ENCODE peak calls at places on chromosome 6, in ten cellular contexts. H is effector memory CD8-positive, alpha-beta T cell; J is fibroblast of villous mesenchyme; N is T1000; E is HS-5; Q is NCI-H82; S is CD4-positive, alpha-beta T cell; D is Kasumi-1; K is NCI-H1105 treated with DMSO at 0.1 percent for 48 hours; Y is HEK293T. T is an unnamed sample.

GRCh38 chr6:157150076-157150475 is 173.2 kb downstream of the TMEM242 start:
- DNase-seq in E (peak), K (no peak), H (no peak), Y (no peak), D (no peak), J (peak), N (peak), S (no peak), Q (no peak), T (no peak)

GRCh38 chr6:30231067-30231466 is 17.9 kb upstream of the TRIM26 start:
- DNase-seq in H (no peak), E (no peak), D (no peak), K (no peak), J (no peak), Y (no peak), S (no peak), N (no peak), Q (peak), T (no peak)

GRCh38 chr6:54802775-54803631 is 43.6 kb upstream of the FAM83B start:
- DNase-seq in K (no peak), E (peak), Y (no peak), J (peak), Q (no peak), S (no peak), D (peak), H (no peak), N (no peak), T (no peak)

GRCh38 chr6:101114703-101115102 is 233.6 kb upstream of the ASCC3 start:
- DNase-seq in Y (peak), D (peak), J (peak), N (no peak), E (peak), K (peak), Q (peak), H (no peak), S (no peak), T (no peak)

GRCh38 chr6:56570434-56571359 is 72.0 kb downstream of the DST start:
- DNase-seq in K (peak), Q (peak), D (peak), Y (peak), J (peak), H (no peak), S (no peak), E (no peak), N (no peak), T (no peak)

GRCh38 chr6:38493929-38494547 is 145.7 kb downstream of the BTBD9 start:
- DNase-seq in E (peak), J (peak), N (peak), D (peak), H (peak), Y (peak), K (peak), S (peak), Q (peak), T (peak)

GRCh38 chr6:24666097-24666615 is 543 bp downstream of the TDP2 start:
- DNase-seq in K (peak), Q (peak), H (no peak), D (no peak), Y (peak), E (no peak), N (no peak), J (peak), S (peak), T (no peak)

GRCh38 chr6:39361657-39362486 is 39.4 kb upstream of the KCNK16 start:
- DNase-seq in D (peak), N (peak), Q (peak), Y (peak), J (peak), H (peak), S (peak), E (peak), K (peak), T (no peak)

GRCh38 chr6:137240168-137240567 is 21.0 kb upstream of the IFNGR1 start:
- DNase-seq in H (no peak), S (no peak), J (peak), Y (no peak), E (no peak), K (no peak), Q (no peak), N (peak), D (peak), T (no peak)